ENCODE peak calls at places on chromosomes 3 and 15, in four cellular contexts. U is anterior cingulate cortex, F is iris pigment epithelial cell, M is NCI-H510A treated with DMSO at 0.1 percent for 48 hours. Y is an unnamed sample.

GRCh38 chr3:71984843-71985594 is 200.1 kb upstream of the PROK2 start:
- DNase-seq in U (no peak), F (no peak), M (no peak), Y (no peak)

GRCh38 chr3:46845397-46845859 is 17.8 kb downstream of the MYL3 start:
- DNase-seq in U (peak), M (no peak), F (peak), Y (peak)

GRCh38 chr15:34951993-34952392 is 17.5 kb downstream of the AQR start:
- DNase-seq in U (no peak), F (peak), M (no peak), Y (no peak)

GRCh38 chr15:32956006-32956405 is 238.2 kb downstream of the GREM1 start:
- DNase-seq in U (no peak), M (peak), F (peak), Y (peak)

GRCh38 chr15:72205273-72205672 is 7.7 kb upstream of the GRAMD2A start:
- DNase-seq in M (no peak), U (no peak), F (no peak), Y (no peak)

GRCh38 chr3:143433787-143434378 is 314.3 kb downstream of the CHST2 start:
- DNase-seq in M (no peak), F (no peak), U (no peak), Y (peak)

GRCh38 chr3:60147249-60147648 is 1097.4 kb upstream of the CFAP20DC start:
- DNase-seq in U (no peak), F (no peak), M (no peak), Y (no peak)

GRCh38 chr3:179091113-179091512 is 19.5 kb upstream of the ZMAT3 start:
- DNase-seq in F (no peak), M (no peak), U (no peak), Y (no peak)

GRCh38 chr15:72591361-72591760 is 63.1 kb upstream of the GOLGA6B start:
- DNase-seq in F (peak), M (no peak), U (no peak), Y (no peak)

GRCh38 chr3:23751485-23751811 is 54.3 kb upstream of the UBE2E1 start:
- DNase-seq in F (peak), U (no peak), M (no peak), Y (no peak)

GRCh38 chr3:98990657-98991056 is 89.2 kb upstream of the DCBLD2 start:
- DNase-seq in M (no peak), F (no peak), U (no peak), Y (no peak)

GRCh38 chr3:128547368-128547987 is 54.5 kb upstream of the GATA2 start:
- DNase-seq in F (peak), M (no peak), U (no peak), Y (no peak)

GRCh38 chr3:11668243-11669232 is 24.8 kb upstream of the VGLL4 start:
- DNase-seq in U (no peak), F (peak), M (no peak), Y (no peak)

GRCh38 chr15:96766387-96766786 is 435.9 kb downstream of the NR2F2 start:
- DNase-seq in F (no peak), M (no peak), U (no peak), Y (no peak)

GRCh38 chr3:170584585-170585007 is 1.3 kb downstream of the SLC7A14 start:
- DNase-seq in F (peak), M (peak), U (peak), Y (peak)